ENCODE peak calls at places on chromosomes 1 and 21, in six cellular contexts. C is RWPE1; D is astrocyte of the spinal cord; O is stimulated activated naive B cell treated with anti-CD40 and anti-IgM and Interleukin-4, amounts not matched to agents 10 μg/mL and 1 μg/mL and 100 μg/mL, for 72 hours; F is GM04504; S is Panc1. U is an unnamed sample.

GRCh38 chr1:147545133-147545532 is 3.8 kb downstream of the BCL9 start:
- DNase-seq in S (no peak), O (peak; percentile 40), F (no peak), C (peak; percentile 86), D (peak; percentile 84), U (no peak)

GRCh38 chr1:158654570-158654969 is 31.9 kb downstream of the SPTA1 start:
- DNase-seq in C (no peak), O (no peak), F (no peak), D (no peak), S (no peak), U (no peak)

GRCh38 chr1:156427858-156428257 is 58.8 kb downstream of the RHBG start:
- DNase-seq in F (no peak), D (no peak), O (no peak), S (no peak), C (no peak), U (no peak)

GRCh38 chr21:32599146-32599925 is 12.8 kb downstream of the CFAP298 start:
- DNase-seq in D (peak; percentile 23), S (no peak), C (no peak), F (no peak), O (no peak), U (no peak)

GRCh38 chr1:107432108-107432507 is 291.3 kb downstream of the NTNG1 start:
- DNase-seq in O (no peak), C (no peak), D (peak; percentile 1), S (no peak), F (no peak), U (no peak)

GRCh38 chr1:230797376-230798186 is 50.4 kb downstream of the CAPN9 start:
- DNase-seq in C (peak; percentile 49), D (peak; percentile 81), O (no peak), S (peak; percentile 28), F (peak; percentile 46), U (peak; percentile 28)

GRCh38 chr1:165117482-165117881 is 239.0 kb downstream of the LMX1A start:
- DNase-seq in F (no peak), C (no peak), O (no peak), S (no peak), D (no peak), U (no peak)

GRCh38 chr1:20361805-20362381 is 71.2 kb downstream of the VWA5B1 start:
- DNase-seq in S (peak; percentile 18), C (peak; percentile 64), F (peak; percentile 21), D (peak; percentile 50), O (no peak), U (no peak)

GRCh38 chr1:192654607-192655389 is 18.9 kb downstream of the RGS13 start:
- DNase-seq in S (peak; percentile 20), C (no peak), D (peak; percentile 58), O (no peak), F (peak; percentile 27), U (no peak)

GRCh38 chr1:144551107-144551542 is 41.6 kb upstream of the PPIAL4F start:
- DNase-seq in F (no peak), S (no peak), O (peak; percentile 83), C (no peak), D (no peak), U (no peak)

GRCh38 chr1:209421186-209421585 is 162.3 kb upstream of the CAMK1G start:
- DNase-seq in F (no peak), O (no peak), C (no peak), S (no peak), D (no peak), U (no peak)

GRCh38 chr1:41414716-41415306 is 53.6 kb downstream of the FOXO6 start:
- DNase-seq in C (no peak), S (no peak), F (no peak), O (no peak), D (no peak), U (no peak)

U was measured in SW 1271.